ENCODE peak calls at places on chromosomes 16 and 17, in nine cellular contexts. One of them, this sample, is unnamed.

GRCh38 chr17:62627904-62628603 is 584 bp downstream of the MRC2 start:
- DNase-seq in T follicular helper cell: no peak
- DNase-seq in breast epithelium: peak
- DNase-seq in Caco-2: no peak
- DNase-seq in CD8-positive, alpha-beta T cell: peak
- DNase-seq in EH: peak
- DNase-seq in AG08396: peak
- DNase-seq in fibroblast of mammary gland: peak
- DNase-seq in CD4-positive, alpha-beta T cell: no peak
- DNase-seq in this sample: no peak

GRCh38 chr16:30958164-30959083 is 870 bp downstream of the SETD1A start:
- DNase-seq in fibroblast of mammary gland: peak
- DNase-seq in AG08396: peak
- DNase-seq in T follicular helper cell: peak
- DNase-seq in CD8-positive, alpha-beta T cell: no peak
- DNase-seq in Caco-2: peak
- DNase-seq in breast epithelium: no peak
- DNase-seq in CD4-positive, alpha-beta T cell: no peak
- DNase-seq in EH: peak
- DNase-seq in this sample: no peak

GRCh38 chr17:62888148-62888547 is 77.9 kb upstream of the TANC2 start:
- DNase-seq in EH: no peak
- DNase-seq in fibroblast of mammary gland: no peak
- DNase-seq in Caco-2: no peak
- DNase-seq in T follicular helper cell: no peak
- DNase-seq in AG08396: no peak
- DNase-seq in CD8-positive, alpha-beta T cell: no peak
- DNase-seq in breast epithelium: no peak
- DNase-seq in CD4-positive, alpha-beta T cell: no peak
- DNase-seq in this sample: no peak

GRCh38 chr17:17437461-17437860 is 39.3 kb upstream of the MED9 start:
- DNase-seq in breast epithelium: no peak
- DNase-seq in EH: no peak
- DNase-seq in CD4-positive, alpha-beta T cell: no peak
- DNase-seq in Caco-2: peak
- DNase-seq in AG08396: no peak
- DNase-seq in fibroblast of mammary gland: no peak
- DNase-seq in T follicular helper cell: no peak
- DNase-seq in CD8-positive, alpha-beta T cell: no peak
- DNase-seq in this sample: no peak

GRCh38 chr17:2090804-2091534 is 36.1 kb downstream of the HIC1 start:
- DNase-seq in Caco-2: no peak
- DNase-seq in breast epithelium: no peak
- DNase-seq in CD4-positive, alpha-beta T cell: no peak
- DNase-seq in EH: peak
- DNase-seq in fibroblast of mammary gland: peak
- DNase-seq in CD8-positive, alpha-beta T cell: no peak
- DNase-seq in AG08396: peak
- DNase-seq in T follicular helper cell: no peak
- DNase-seq in this sample: no peak

GRCh38 chr17:29091591-29092291 is 48.8 kb downstream of the PIPOX start:
- DNase-seq in EH: no peak
- DNase-seq in CD8-positive, alpha-beta T cell: no peak
- DNase-seq in AG08396: no peak
- DNase-seq in fibroblast of mammary gland: no peak
- DNase-seq in Caco-2: no peak
- DNase-seq in CD4-positive, alpha-beta T cell: no peak
- DNase-seq in breast epithelium: no peak
- DNase-seq in T follicular helper cell: no peak
- DNase-seq in this sample: no peak

GRCh38 chr17:75623386-75623785 is 9.8 kb upstream of the SMIM5 start:
- DNase-seq in CD4-positive, alpha-beta T cell: no peak
- DNase-seq in T follicular helper cell: no peak
- DNase-seq in AG08396: no peak
- DNase-seq in fibroblast of mammary gland: no peak
- DNase-seq in EH: peak
- DNase-seq in Caco-2: no peak
- DNase-seq in CD8-positive, alpha-beta T cell: no peak
- DNase-seq in breast epithelium: no peak
- DNase-seq in this sample: no peak

GRCh38 chr16:68452176-68452575 is 3.9 kb upstream of the SMPD3 start:
- DNase-seq in Caco-2: no peak
- DNase-seq in breast epithelium: no peak
- DNase-seq in AG08396: peak
- DNase-seq in T follicular helper cell: no peak
- DNase-seq in EH: peak
- DNase-seq in fibroblast of mammary gland: no peak
- DNase-seq in CD4-positive, alpha-beta T cell: no peak
- DNase-seq in CD8-positive, alpha-beta T cell: no peak
- DNase-seq in this sample: no peak

GRCh38 chr17:16929757-16930520 is 42.0 kb downstream of the TNFRSF13B start:
- DNase-seq in Caco-2: peak
- DNase-seq in AG08396: no peak
- DNase-seq in EH: no peak
- DNase-seq in CD4-positive, alpha-beta T cell: no peak
- DNase-seq in breast epithelium: no peak
- DNase-seq in CD8-positive, alpha-beta T cell: no peak
- DNase-seq in T follicular helper cell: no peak
- DNase-seq in fibroblast of mammary gland: no peak
- DNase-seq in this sample: no peak

GRCh38 chr16:12721841-12722467 is 81.7 kb downstream of the CPPED1 start:
- DNase-seq in breast epithelium: no peak
- DNase-seq in AG08396: no peak
- DNase-seq in Caco-2: no peak
- DNase-seq in fibroblast of mammary gland: no peak
- DNase-seq in T follicular helper cell: no peak
- DNase-seq in EH: no peak
- DNase-seq in CD4-positive, alpha-beta T cell: no peak
- DNase-seq in CD8-positive, alpha-beta T cell: no peak
- DNase-seq in this sample: no peak

GRCh38 chr16:67269766-67270165 is 9.6 kb upstream of the PLEKHG4 start:
- DNase-seq in CD4-positive, alpha-beta T cell: no peak
- DNase-seq in AG08396: no peak
- DNase-seq in fibroblast of mammary gland: peak
- DNase-seq in EH: peak
- DNase-seq in Caco-2: no peak
- DNase-seq in T follicular helper cell: no peak
- DNase-seq in breast epithelium: no peak
- DNase-seq in CD8-positive, alpha-beta T cell: no peak
- DNase-seq in this sample: no peak

GRCh38 chr17:38705803-38706624 is 941 bp downstream of the MLLT6 start:
- DNase-seq in fibroblast of mammary gland: peak
- DNase-seq in AG08396: peak
- DNase-seq in CD8-positive, alpha-beta T cell: peak
- DNase-seq in CD4-positive, alpha-beta T cell: no peak
- DNase-seq in T follicular helper cell: peak
- DNase-seq in EH: peak
- DNase-seq in Caco-2: no peak
- DNase-seq in breast epithelium: peak
- DNase-seq in this sample: no peak

GRCh38 chr17:51814521-51814920 is 344.0 kb downstream of the CA10 start:
- DNase-seq in breast epithelium: no peak
- DNase-seq in Caco-2: no peak
- DNase-seq in CD8-positive, alpha-beta T cell: no peak
- DNase-seq in CD4-positive, alpha-beta T cell: no peak
- DNase-seq in T follicular helper cell: no peak
- DNase-seq in AG08396: no peak
- DNase-seq in EH: no peak
- DNase-seq in fibroblast of mammary gland: no peak
- DNase-seq in this sample: no peak

GRCh38 chr16:50270510-50271147 is 4.3 kb downstream of the ADCY7 start:
- DNase-seq in CD8-positive, alpha-beta T cell: no peak
- DNase-seq in EH: no peak
- DNase-seq in Caco-2: no peak
- DNase-seq in fibroblast of mammary gland: no peak
- DNase-seq in breast epithelium: no peak
- DNase-seq in CD4-positive, alpha-beta T cell: no peak
- DNase-seq in AG08396: no peak
- DNase-seq in T follicular helper cell: no peak
- DNase-seq in this sample: no peak

GRCh38 chr16:11133344-11133921 is 122.6 kb downstream of the SOCS1 start:
- DNase-seq in CD4-positive, alpha-beta T cell: no peak
- DNase-seq in fibroblast of mammary gland: peak
- DNase-seq in AG08396: peak
- DNase-seq in breast epithelium: peak
- DNase-seq in EH: peak
- DNase-seq in Caco-2: peak
- DNase-seq in T follicular helper cell: no peak
- DNase-seq in CD8-positive, alpha-beta T cell: no peak
- DNase-seq in this sample: no peak

This sample was measured in omental fat pad.